ENCODE peak calls at places on chromosomes 11 and 22, in eight cellular contexts. I is Caco-2, W is PC-3, X is lower lobe of right lung, F is tibial nerve, U is body of pancreas, H is stomach, C is left ventricle myocardium inferior. A is an unnamed sample.

GRCh38 chr11:24286238-24286637 is 210.6 kb upstream of the LUZP2 start:
- DNase-seq in F (no peak), I (no peak), X (no peak), H (no peak), U (no peak), W (no peak), C (no peak), A (no peak)

GRCh38 chr11:10385696-10386095 is 69.4 kb upstream of the AMPD3 start:
- DNase-seq in F (peak; percentile 57), C (peak; percentile 25), I (no peak), X (no peak), W (no peak), H (peak; percentile 33), U (peak; percentile 55), A (no peak)

GRCh38 chr11:132604446-132604845 is 927.9 kb downstream of the OPCML start:
- DNase-seq in I (no peak), H (no peak), C (no peak), F (no peak), U (no peak), W (no peak), X (no peak), A (no peak)

GRCh38 chr22:48821346-48822186 is 1006.1 kb downstream of the BRD1 start:
- DNase-seq in U (no peak), X (no peak), H (no peak), I (no peak), F (no peak), W (no peak), C (no peak), A (no peak)

GRCh38 chr11:2795491-2795991 is 90.0 kb downstream of the CDKN1C start:
- DNase-seq in U (peak; percentile 1), F (no peak), W (no peak), X (peak; percentile 23), H (no peak), C (no peak), I (no peak), A (peak; percentile 1)

GRCh38 chr11:86570020-86570419 is 102.4 kb downstream of the ME3 start:
- DNase-seq in X (no peak), U (no peak), F (no peak), C (no peak), I (no peak), W (no peak), H (no peak), A (no peak)

GRCh38 chr11:415640-416041 is 842 bp upstream of the SIGIRR start:
- DNase-seq in I (no peak), C (no peak), W (no peak), F (no peak), H (no peak), X (peak; percentile 43), U (no peak), A (no peak)

GRCh38 chr11:68282141-68282860 is 10.5 kb upstream of the C11orf24 start:
- DNase-seq in U (no peak), C (no peak), W (no peak), X (peak; percentile 39), H (no peak), I (no peak), F (no peak), A (no peak)

GRCh38 chr11:108498046-108498815 is at the start of gene POGLUT3:
- DNase-seq in H (peak; percentile 61), W (peak; percentile 67), C (peak; percentile 63), F (peak; percentile 29), I (peak; percentile 93), U (peak; percentile 53), X (peak; percentile 67), A (peak; percentile 51)

GRCh38 chr11:46381836-46382643 is 571 bp downstream of the MDK start:
- DNase-seq in X (no peak), W (no peak), F (no peak), U (no peak), H (no peak), C (no peak), I (peak; percentile 62), A (no peak)

GRCh38 chr11:7527029-7527428 is 13.2 kb downstream of the PPFIBP2 start:
- DNase-seq in I (no peak), W (no peak), C (no peak), H (no peak), U (no peak), X (no peak), F (no peak), A (no peak)

GRCh38 chr11:18668131-18668530 is 30.4 kb upstream of the TMEM86A start:
- DNase-seq in H (no peak), F (no peak), U (no peak), X (no peak), W (peak; percentile 28), C (no peak), I (no peak), A (no peak)

GRCh38 chr11:12922418-12922817 is 86.7 kb upstream of the RASSF10 start:
- DNase-seq in H (no peak), C (no peak), F (no peak), I (no peak), U (no peak), X (no peak), W (no peak), A (no peak)

GRCh38 chr11:125967515-125967914 is 21.7 kb downstream of the VSIG10L2 start:
- DNase-seq in I (no peak), U (no peak), H (no peak), C (no peak), W (no peak), F (no peak), X (no peak), A (no peak)

GRCh38 chr11:26231252-26231661 is 100.7 kb upstream of the ANO3 start:
- DNase-seq in W (peak; percentile 84), I (no peak), X (no peak), C (no peak), H (no peak), U (no peak), F (no peak), A (no peak)

GRCh38 chr22:31089101-31090100 is 8.3 kb downstream of the SMTN start:
- DNase-seq in W (no peak), F (no peak), X (no peak), H (peak; percentile 54), C (no peak), U (peak; percentile 31), I (peak; percentile 54), A (peak; percentile 76)

GRCh38 chr11:34181856-34182405 is 76.5 kb downstream of the NAT10 start:
- DNase-seq in W (no peak), X (peak; percentile 4), I (no peak), C (no peak), F (no peak), H (no peak), U (no peak), A (no peak)

DNA sequence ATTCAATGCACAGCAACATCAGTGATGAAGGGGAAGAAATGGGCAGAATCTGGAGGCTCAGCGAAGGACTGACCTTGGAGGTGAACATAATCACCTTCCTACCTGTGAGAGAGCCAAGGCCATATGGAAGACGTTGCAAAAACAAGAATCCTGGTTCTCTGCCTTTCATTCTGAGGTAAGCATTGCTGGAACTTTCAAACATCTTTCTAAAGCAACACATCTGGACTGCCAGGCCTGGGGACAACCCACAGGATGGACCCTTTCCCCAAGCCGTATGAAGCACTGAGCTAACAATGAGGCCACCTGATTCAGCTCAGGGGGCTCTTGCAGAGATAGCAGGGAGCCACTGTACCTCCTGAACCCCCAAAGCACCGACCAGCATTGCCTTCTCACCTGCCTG is 70.5 kb downstream of the ETS1 start:
- DNase-seq in F (no peak), C (no peak), U (no peak), H (no peak), I (no peak), X (no peak), W (no peak), A (no peak)
- H3K4me3 ChIP-seq in F (no peak overlapping the region), C (peak overlapping the region; percentile 81), U (no peak overlapping the region), H (peak overlapping the region; percentile 10), I (no peak overlapping the region), X (peak overlapping the region; percentile 71), W (peak overlapping the region; percentile 77), A (no peak overlapping the region)

GRCh38 chr22:37806409-37807338 is 1.1 kb upstream of the GCAT start:
- DNase-seq in U (peak; percentile 49), F (no peak), H (peak; percentile 38), W (peak; percentile 49), I (no peak), X (peak; percentile 62), C (no peak), A (peak; percentile 47)

GRCh38 chr22:37807410-37808293 is at the start of gene GCAT:
- DNase-seq in C (peak; percentile 97), U (peak; percentile 97), W (peak; percentile 91), H (peak; percentile 97), I (peak; percentile 94), F (peak; percentile 92), X (peak; percentile 96), A (peak; percentile 98)

GRCh38 chr22:37805878-37806277 is 1.9 kb upstream of the GCAT start:
- DNase-seq in H (no peak), F (no peak), U (no peak), W (no peak), I (no peak), C (no peak), X (no peak), A (no peak)

GRCh38 chr22:37809672-37810333 is 2.1 kb downstream of the GCAT start:
- DNase-seq in W (no peak), H (no peak), C (no peak), X (no peak), F (no peak), I (no peak), U (peak; percentile 92), A (no peak)

GRCh38 chr22:37808294-37808657 is 542 bp downstream of the GCAT start:
- DNase-seq in I (no peak), H (no peak), C (no peak), F (no peak), X (no peak), W (no peak), U (no peak), A (no peak)
- H3K4me1 ChIP-seq in I (peaks cover 12% of the 10 kb centered on the region), H (peaks cover 59% of the 10 kb centered on the region), C (peaks cover 49% of the 10 kb centered on the region), F (no peaks in the 10 kb centered on the region), X (peaks cover 42% of the 10 kb centered on the region), W (peaks cover 12% of the 10 kb centered on the region), U (peaks cover 63% of the 10 kb centered on the region), A (peaks cover 2% of the 10 kb centered on the region)

GRCh38 chr22:44952863-44953790 is 56.7 kb downstream of the PHF21B start:
- DNase-seq in X (no peak), F (no peak), H (no peak), I (no peak), C (no peak), U (no peak), W (no peak), A (no peak)

GRCh38 chr22:44955102-44955501 is 54.7 kb downstream of the PHF21B start:
- DNase-seq in C (no peak), W (no peak), X (no peak), H (no peak), F (no peak), U (no peak), I (no peak), A (no peak)

GRCh38 chr22:44954113-44954512 is 55.7 kb downstream of the PHF21B start:
- DNase-seq in F (no peak), W (no peak), H (no peak), C (no peak), U (no peak), X (no peak), I (no peak), A (no peak)

GRCh38 chr22:44956835-44957234 is 53.0 kb downstream of the PHF21B start:
- DNase-seq in F (no peak), U (no peak), X (no peak), W (no peak), I (no peak), H (no peak), C (no peak), A (no peak)

GRCh38 chr22:44957267-44957905 is 52.4 kb downstream of the PHF21B start:
- DNase-seq in W (peak; percentile 5), C (no peak), H (no peak), I (no peak), X (no peak), U (no peak), F (no peak), A (no peak)
- TF ChIP-seq CTCF in W (peak; percentile 40), C (no peak), H (no peak), I (peak; percentile 19), X (no peak), U (no peak), F (no peak), A (peak; percentile 37)

GRCh38 chr11:19714387-19715363 is 2.0 kb downstream of the NAV2 start:
- DNase-seq in F (peak; percentile 33), W (peak; percentile 67), U (peak; percentile 34), H (no peak), C (peak; percentile 53), I (no peak), X (peak; percentile 51), A (no peak)
- H3K4me3 ChIP-seq in F (peak overlapping the region; percentile 40), W (peak overlapping the region; percentile 90), U (no peak overlapping the region), H (peak overlapping the region; percentile 62), C (peak overlapping the region; percentile 87), I (no peak overlapping the region), X (peak overlapping the region; percentile 61), A (peak overlapping the region; percentile 53)

A was measured in BE2C.